ENCODE peak calls at places on chromosomes 11 and 22, in eight cellular contexts. K is brain microvascular endothelial cell, J is endothelial cell, O is gastrocnemius medialis, V is Caco-2, R is mesothelial cell of epicardium, P is endothelial cell of umbilical vein, F is osteoblast. A is an unnamed sample.

GRCh38 chr11:47607380-47607779 is 13.2 kb upstream of the C1QTNF4 start:
- DNase-seq in K (peak), J (no peak), O (no peak), V (no peak), R (no peak), P (peak), F (peak), A (no peak)

GRCh38 chr22:23035557-23036277 is 34.6 kb upstream of the GNAZ start:
- DNase-seq in K (no peak), J (no peak), O (no peak), V (no peak), R (no peak), P (no peak), F (no peak), A (no peak)

GRCh38 chr22:40041738-40042137 is 47.0 kb downstream of the FAM83F start:
- DNase-seq in K (no peak), J (no peak), O (no peak), V (no peak), R (no peak), P (no peak), F (no peak), A (no peak)

GRCh38 chr11:16346975-16347374 is 9.4 kb downstream of the SOX6 start:
- DNase-seq in K (peak), J (no peak), O (peak), V (no peak), R (no peak), P (no peak), F (no peak), A (no peak)

GRCh38 chr11:69680688-69681087 is 5.5 kb upstream of the LTO1 start:
- DNase-seq in K (no peak), J (no peak), O (no peak), V (no peak), R (no peak), P (no peak), F (no peak), A (no peak)

GRCh38 chr22:38192475-38192863 is 9.3 kb upstream of the MAFF start:
- DNase-seq in K (no peak), J (no peak), O (no peak), V (no peak), R (no peak), P (no peak), F (no peak), A (no peak)

GRCh38 chr22:41862160-41862529 is 29.2 kb downstream of the SREBF2 start:
- DNase-seq in K (no peak), J (no peak), O (no peak), V (no peak), R (no peak), P (no peak), F (peak), A (no peak)

GRCh38 chr22:18950141-18950540 is 14.0 kb upstream of the PRODH start:
- DNase-seq in K (no peak), J (peak), O (no peak), V (no peak), R (no peak), P (no peak), F (no peak), A (no peak)

GRCh38 chr11:73210916-73211667 is 7.0 kb upstream of the P2RY2 start:
- DNase-seq in K (no peak), J (no peak), O (no peak), V (no peak), R (no peak), P (no peak), F (no peak), A (no peak)

GRCh38 chr11:75262961-75263852 is 22.6 kb downstream of the TPBGL start:
- DNase-seq in K (no peak), J (no peak), O (no peak), V (no peak), R (peak), P (peak), F (peak), A (no peak)

GRCh38 chr11:12087075-12087775 is 23.2 kb upstream of the MICAL2 start:
- DNase-seq in K (peak), J (no peak), O (no peak), V (peak), R (no peak), P (peak), F (peak), A (peak)
- TF ChIP-seq CTCF in K (peak), J (no peak), O (no peak), V (peak), R (no peak), P (peak), F (peak), A (no peak)

GRCh38 chr11:10432971-10433370 is 22.1 kb upstream of the AMPD3 start:
- DNase-seq in K (no peak), J (no peak), O (no peak), V (no peak), R (no peak), P (no peak), F (no peak), A (no peak)

GRCh38 chr11:10436224-10436623 is 18.8 kb upstream of the AMPD3 start:
- DNase-seq in K (no peak), J (no peak), O (no peak), V (no peak), R (no peak), P (no peak), F (no peak), A (no peak)

GRCh38 chr11:10439924-10440323 is 15.1 kb upstream of the AMPD3 start:
- DNase-seq in K (no peak), J (no peak), O (no peak), V (no peak), R (no peak), P (no peak), F (no peak), A (no peak)

GRCh38 chr11:10438451-10438850 is 16.6 kb upstream of the AMPD3 start:
- DNase-seq in K (peak), J (no peak), O (no peak), V (no peak), R (no peak), P (no peak), F (no peak), A (no peak)

GRCh38 chr11:10436733-10437132 is 18.3 kb upstream of the AMPD3 start:
- DNase-seq in K (no peak), J (no peak), O (no peak), V (no peak), R (no peak), P (no peak), F (no peak), A (no peak)
- TF ChIP-seq CTCF in K (no peak), J (no peak), O (no peak), V (no peak), R (no peak), P (no peak), F (no peak), A (no peak)

DNA sequence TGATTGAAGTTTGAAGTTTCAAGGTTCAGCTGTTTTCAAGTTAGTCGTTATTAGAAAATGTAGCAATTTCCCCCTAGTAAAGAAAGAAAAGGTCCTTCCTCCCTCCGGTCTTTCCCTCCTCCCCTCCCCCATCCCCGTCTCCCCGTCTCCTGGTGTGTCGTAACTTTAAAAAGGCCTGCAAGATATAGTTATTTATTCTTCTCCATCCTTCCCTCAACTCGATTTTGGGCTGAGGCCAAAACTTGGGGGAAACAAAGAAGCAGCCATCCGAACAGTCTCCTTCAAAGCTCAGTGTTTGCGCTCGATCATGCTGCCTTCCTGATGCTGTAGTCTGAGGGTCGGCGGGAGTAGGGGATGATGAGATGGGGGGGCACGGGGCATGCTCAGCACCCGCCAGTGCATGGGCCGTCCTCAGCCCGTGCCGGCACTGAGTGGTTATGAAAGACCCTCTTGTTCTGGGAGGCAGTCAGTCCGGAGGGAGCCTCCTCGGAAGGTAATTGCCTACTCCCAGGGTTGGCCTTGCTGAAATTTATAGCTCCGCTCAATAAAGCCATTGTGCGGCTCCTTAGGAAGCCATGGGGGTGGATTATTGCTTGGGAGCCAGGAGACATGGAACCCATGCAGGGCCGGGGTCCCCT is 212.5 kb upstream of the CADM1 start:
- DNase-seq in K (no peak), J (no peak), O (no peak), V (no peak), R (no peak), P (no peak), F (no peak), A (no peak)
- TF ChIP-seq CTCF in K (no peak), J (no peak), O (no peak), V (no peak), R (no peak), P (no peak), F (no peak), A (no peak)

GRCh38 chr11:93767018-93767417 is 17.1 kb upstream of the MED17 start:
- DNase-seq in K (no peak), J (no peak), O (no peak), V (no peak), R (no peak), P (no peak), F (no peak), A (no peak)
- TF ChIP-seq CTCF in K (no peak), J (no peak), O (no peak), V (no peak), R (no peak), P (no peak), F (no peak), A (no peak)

GRCh38 chr11:44178381-44178780 is 82.9 kb downstream of the EXT2 start:
- DNase-seq in K (peak), J (no peak), O (peak), V (no peak), R (no peak), P (no peak), F (no peak), A (no peak)
- TF ChIP-seq CTCF in K (peak), J (no peak), O (peak), V (peak), R (no peak), P (no peak), F (no peak), A (no peak)

DNA sequence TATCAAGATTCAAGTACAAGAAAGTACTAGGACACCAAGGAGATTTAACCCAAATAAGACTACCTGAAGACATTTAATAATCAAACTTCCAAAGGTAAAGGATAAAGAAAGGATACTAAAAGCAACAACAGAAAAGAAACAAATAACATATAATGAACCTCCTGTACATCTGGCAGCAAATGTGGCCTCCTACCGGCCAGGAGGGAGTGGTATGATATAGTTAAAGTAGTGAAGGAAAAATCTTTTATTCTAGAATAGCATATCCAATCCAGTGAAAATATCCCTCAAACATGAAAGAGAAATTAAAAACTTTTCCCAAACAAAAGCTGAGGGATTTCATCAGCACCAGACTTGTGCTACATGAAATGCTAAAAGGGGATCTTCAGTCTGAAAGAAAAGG is 104.7 kb upstream of the GUCY1A2 start:
- DNase-seq in K (no peak), J (no peak), O (no peak), V (no peak), R (no peak), P (no peak), F (no peak), A (no peak)
- TF ChIP-seq CTCF in K (peak), J (no peak), O (no peak), V (peak), R (no peak), P (no peak), F (no peak), A (no peak)

GRCh38 chr11:59550368-59550841 is 39.1 kb downstream of the OR4D9 start:
- DNase-seq in K (peak), J (peak), O (peak), V (peak), R (peak), P (peak), F (peak), A (peak)
- TF ChIP-seq CTCF in K (peak), J (peak), O (peak), V (peak), R (peak), P (peak), F (peak), A (peak)

GRCh38 chr22:45344339-45344738 is 34.6 kb downstream of the FAM118A start:
- DNase-seq in K (no peak), J (peak), O (no peak), V (peak), R (no peak), P (no peak), F (no peak), A (no peak)
- TF ChIP-seq CTCF in K (peak), J (no peak), O (no peak), V (peak), R (no peak), P (no peak), F (peak), A (no peak)

DNA sequence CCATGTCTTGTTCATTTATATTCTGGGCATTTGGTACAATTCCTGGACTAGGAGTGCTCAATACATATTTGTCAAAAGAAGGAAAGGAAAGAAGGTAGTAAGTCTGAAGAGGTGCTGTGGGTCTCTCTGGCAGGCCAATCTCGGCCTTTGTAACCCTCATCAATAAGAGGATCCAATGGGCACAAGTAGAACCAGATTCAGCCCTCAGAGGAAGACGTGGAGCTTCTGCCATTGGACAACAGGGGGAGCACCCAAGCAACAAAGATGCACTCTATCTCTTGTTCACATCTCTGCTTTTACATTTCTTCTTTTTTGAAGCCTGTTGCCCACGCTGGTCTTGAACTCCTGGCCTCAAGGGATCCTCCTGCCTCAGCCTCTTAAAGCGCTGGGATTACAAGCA is 2.2 kb upstream of the VPS11 start:
- DNase-seq in K (peak), J (no peak), O (no peak), V (peak), R (no peak), P (peak), F (peak), A (no peak)
- TF ChIP-seq CTCF in K (peak), J (no peak), O (no peak), V (peak), R (no peak), P (peak), F (peak), A (no peak)